ENCODE peak calls at places on chromosomes 3 and 15, in five cellular contexts. One of them, this sample, is unnamed. For H3K36me3, the result is how much of the 10 kb centered on the place peaks cover.

GRCh38 chr3:24595801-24596200 is 101.2 kb upstream of the THRB start:
- DNase-seq in mesendoderm: no peak
- DNase-seq in hepatocyte: peak
- DNase-seq in naive thymus-derived CD4-positive, alpha-beta T cell: no peak
- DNase-seq in BJ: no peak
- DNase-seq in this sample: peak

GRCh38 chr15:90249123-90249863 is at the start of gene TTLL13:
- DNase-seq in BJ: no peak
- DNase-seq in mesendoderm: peak
- DNase-seq in naive thymus-derived CD4-positive, alpha-beta T cell: peak
- DNase-seq in hepatocyte: peak
- DNase-seq in this sample: peak

GRCh38 chr3:23810342-23811116 is 4.8 kb downstream of the UBE2E1 start:
- DNase-seq in mesendoderm: peak
- DNase-seq in naive thymus-derived CD4-positive, alpha-beta T cell: peak
- DNase-seq in hepatocyte: peak
- DNase-seq in BJ: no peak
- DNase-seq in this sample: peak

GRCh38 chr3:297585-297984 is 101.0 kb downstream of the CHL1 start:
- DNase-seq in mesendoderm: peak
- DNase-seq in naive thymus-derived CD4-positive, alpha-beta T cell: no peak
- DNase-seq in hepatocyte: no peak
- DNase-seq in BJ: no peak
- DNase-seq in this sample: no peak

GRCh38 chr3:61772439-61772838 is 211.1 kb downstream of the PTPRG start:
- DNase-seq in hepatocyte: no peak
- DNase-seq in naive thymus-derived CD4-positive, alpha-beta T cell: no peak
- DNase-seq in BJ: no peak
- DNase-seq in mesendoderm: no peak
- DNase-seq in this sample: no peak

GRCh38 chr3:160278210-160278609 is 53.0 kb downstream of the C3orf80 start:
- DNase-seq in BJ: no peak
- DNase-seq in mesendoderm: peak
- DNase-seq in naive thymus-derived CD4-positive, alpha-beta T cell: no peak
- DNase-seq in hepatocyte: no peak
- DNase-seq in this sample: no peak

GRCh38 chr3:6807967-6808588 is 52.8 kb upstream of the GRM7 start:
- DNase-seq in mesendoderm: no peak
- DNase-seq in hepatocyte: peak
- DNase-seq in naive thymus-derived CD4-positive, alpha-beta T cell: no peak
- DNase-seq in BJ: no peak
- DNase-seq in this sample: peak

GRCh38 chr15:85725019-85725418 is 69.7 kb downstream of the KLHL25 start:
- DNase-seq in hepatocyte: no peak
- DNase-seq in mesendoderm: no peak
- DNase-seq in naive thymus-derived CD4-positive, alpha-beta T cell: no peak
- DNase-seq in BJ: no peak
- DNase-seq in this sample: no peak

GRCh38 chr15:69127226-69127625 is 33.2 kb upstream of the GLCE start:
- DNase-seq in hepatocyte: no peak
- DNase-seq in mesendoderm: no peak
- DNase-seq in BJ: no peak
- DNase-seq in naive thymus-derived CD4-positive, alpha-beta T cell: no peak
- DNase-seq in this sample: no peak

GRCh38 chr3:69776926-69777581 is 37.8 kb downstream of the MITF start:
- DNase-seq in naive thymus-derived CD4-positive, alpha-beta T cell: no peak
- DNase-seq in mesendoderm: no peak
- DNase-seq in hepatocyte: no peak
- DNase-seq in BJ: no peak
- DNase-seq in this sample: no peak

GRCh38 chr3:168427830-168428471 is 332.2 kb upstream of the GOLIM4 start:
- DNase-seq in naive thymus-derived CD4-positive, alpha-beta T cell: no peak
- DNase-seq in hepatocyte: no peak
- DNase-seq in BJ: no peak
- DNase-seq in mesendoderm: no peak
- DNase-seq in this sample: no peak

GRCh38 chr15:25481208-25481862 is 42.5 kb upstream of the UBE3A start:
- DNase-seq in BJ: no peak
- DNase-seq in naive thymus-derived CD4-positive, alpha-beta T cell: no peak
- DNase-seq in hepatocyte: no peak
- DNase-seq in mesendoderm: peak
- DNase-seq in this sample: peak

GRCh38 chr3:12423918-12424634 is 60.2 kb upstream of the TSEN2 start:
- DNase-seq in naive thymus-derived CD4-positive, alpha-beta T cell: no peak
- DNase-seq in BJ: no peak
- DNase-seq in hepatocyte: no peak
- DNase-seq in mesendoderm: peak
- DNase-seq in this sample: peak

GRCh38 chr3:52233108-52233591 is 5.8 kb downstream of the TWF2 start:
- DNase-seq in naive thymus-derived CD4-positive, alpha-beta T cell: no peak
- DNase-seq in mesendoderm: no peak
- DNase-seq in BJ: no peak
- DNase-seq in hepatocyte: no peak
- DNase-seq in this sample: no peak

GRCh38 chr15:63264685-63265302 is 12.6 kb upstream of the APH1B start:
- DNase-seq in naive thymus-derived CD4-positive, alpha-beta T cell: no peak
- DNase-seq in BJ: peak
- DNase-seq in mesendoderm: no peak
- DNase-seq in hepatocyte: peak
- DNase-seq in this sample: no peak

GRCh38 chr3:129475863-129476262 is 35.8 kb downstream of the IFT122 start:
- DNase-seq in hepatocyte: no peak
- DNase-seq in BJ: no peak
- DNase-seq in mesendoderm: no peak
- DNase-seq in naive thymus-derived CD4-positive, alpha-beta T cell: no peak
- DNase-seq in this sample: no peak

GRCh38 chr3:56839784-56840724 is 38.3 kb upstream of the ARHGEF3 start:
- DNase-seq in mesendoderm: peak
- DNase-seq in naive thymus-derived CD4-positive, alpha-beta T cell: no peak
- DNase-seq in BJ: no peak
- DNase-seq in hepatocyte: peak
- DNase-seq in this sample: peak

GRCh38 chr3:6250167-6250566 is 610.7 kb upstream of the GRM7 start:
- DNase-seq in naive thymus-derived CD4-positive, alpha-beta T cell: no peak
- DNase-seq in mesendoderm: no peak
- DNase-seq in BJ: no peak
- DNase-seq in hepatocyte: no peak
- DNase-seq in this sample: no peak

GRCh38 chr3:80970292-80970691 is 791.2 kb downstream of the GBE1 start:
- DNase-seq in BJ: no peak
- DNase-seq in naive thymus-derived CD4-positive, alpha-beta T cell: no peak
- DNase-seq in hepatocyte: no peak
- DNase-seq in mesendoderm: no peak
- DNase-seq in this sample: no peak

GRCh38 chr3:54696313-54696712 is 231.5 kb downstream of the LRTM1 start:
- DNase-seq in BJ: no peak
- DNase-seq in hepatocyte: peak
- DNase-seq in naive thymus-derived CD4-positive, alpha-beta T cell: no peak
- DNase-seq in mesendoderm: no peak
- DNase-seq in this sample: no peak

GRCh38 chr15:23648920-23649515 is 1.4 kb upstream of the MAGEL2 start:
- DNase-seq in BJ: no peak
- DNase-seq in mesendoderm: peak
- DNase-seq in naive thymus-derived CD4-positive, alpha-beta T cell: no peak
- DNase-seq in hepatocyte: peak
- DNase-seq in this sample: peak

GRCh38 chr15:23646165-23647000 is 1.3 kb downstream of the MAGEL2 start:
- DNase-seq in hepatocyte: peak
- DNase-seq in mesendoderm: no peak
- DNase-seq in BJ: no peak
- DNase-seq in naive thymus-derived CD4-positive, alpha-beta T cell: no peak
- DNase-seq in this sample: no peak

GRCh38 chr15:23645379-23646164 is 2.1 kb downstream of the MAGEL2 start:
- DNase-seq in naive thymus-derived CD4-positive, alpha-beta T cell: no peak
- DNase-seq in mesendoderm: peak
- DNase-seq in hepatocyte: peak
- DNase-seq in BJ: no peak
- DNase-seq in this sample: no peak

GRCh38 chr15:23647001-23647295 is 719 bp downstream of the MAGEL2 start:
- DNase-seq in BJ: no peak
- DNase-seq in hepatocyte: no peak
- DNase-seq in naive thymus-derived CD4-positive, alpha-beta T cell: no peak
- DNase-seq in mesendoderm: no peak
- DNase-seq in this sample: no peak

GRCh38 chr15:23647421-23648375 is at the start of gene MAGEL2:
- DNase-seq in mesendoderm: peak
- DNase-seq in naive thymus-derived CD4-positive, alpha-beta T cell: no peak
- DNase-seq in hepatocyte: peak
- DNase-seq in BJ: no peak
- DNase-seq in this sample: no peak
- H3K4me3 ChIP-seq in mesendoderm: peak
- H3K4me3 ChIP-seq in naive thymus-derived CD4-positive, alpha-beta T cell: no peak
- H3K4me3 ChIP-seq in hepatocyte: peak
- H3K4me3 ChIP-seq in BJ: peak
- H3K4me3 ChIP-seq in this sample: peak

DNA sequence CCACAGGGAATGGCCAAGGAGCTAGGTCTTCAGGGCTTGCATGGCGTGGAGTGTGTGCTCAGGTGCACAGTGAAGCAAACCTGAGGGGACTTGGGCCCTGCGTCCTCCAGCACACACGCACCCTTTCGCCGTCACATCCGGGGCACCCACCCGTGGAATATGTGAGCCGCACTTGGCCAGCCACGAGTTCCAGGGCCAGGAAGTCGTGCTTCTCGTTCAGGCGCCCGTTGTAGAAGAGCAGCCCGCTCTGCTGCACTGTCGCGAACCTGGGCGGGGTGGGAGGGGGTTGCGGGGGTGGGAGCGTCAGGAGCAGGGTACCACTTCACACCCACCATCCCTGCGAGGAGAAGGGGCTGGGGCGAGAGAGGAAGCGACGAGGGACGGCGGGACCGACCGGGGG is 7.1 kb downstream of the CELSR3 start:
- DNase-seq in hepatocyte: no peak
- DNase-seq in BJ: no peak
- DNase-seq in naive thymus-derived CD4-positive, alpha-beta T cell: peak
- DNase-seq in mesendoderm: no peak
- DNase-seq in this sample: no peak
- H3K36me3 ChIP-seq in hepatocyte: under half
- H3K36me3 ChIP-seq in BJ: under half
- H3K36me3 ChIP-seq in naive thymus-derived CD4-positive, alpha-beta T cell: under half
- H3K36me3 ChIP-seq in mesendoderm: under half
- H3K36me3 ChIP-seq in this sample: under half

GRCh38 chr3:123695152-123695551 is 110.3 kb upstream of the HACD2 start:
- DNase-seq in BJ: no peak
- DNase-seq in naive thymus-derived CD4-positive, alpha-beta T cell: no peak
- DNase-seq in hepatocyte: no peak
- DNase-seq in mesendoderm: no peak
- DNase-seq in this sample: no peak

GRCh38 chr3:123698813-123699212 is 114.0 kb upstream of the HACD2 start:
- DNase-seq in hepatocyte: no peak
- DNase-seq in BJ: no peak
- DNase-seq in mesendoderm: no peak
- DNase-seq in naive thymus-derived CD4-positive, alpha-beta T cell: no peak
- DNase-seq in this sample: no peak

GRCh38 chr3:123694377-123695147 is 109.7 kb upstream of the HACD2 start:
- DNase-seq in naive thymus-derived CD4-positive, alpha-beta T cell: no peak
- DNase-seq in hepatocyte: no peak
- DNase-seq in mesendoderm: no peak
- DNase-seq in BJ: no peak
- DNase-seq in this sample: no peak

GRCh38 chr3:123695731-123696640 is 111.1 kb upstream of the HACD2 start:
- DNase-seq in mesendoderm: no peak
- DNase-seq in naive thymus-derived CD4-positive, alpha-beta T cell: no peak
- DNase-seq in BJ: no peak
- DNase-seq in hepatocyte: no peak
- DNase-seq in this sample: no peak

GRCh38 chr3:123696796-123697195 is 111.9 kb upstream of the HACD2 start:
- DNase-seq in naive thymus-derived CD4-positive, alpha-beta T cell: no peak
- DNase-seq in mesendoderm: no peak
- DNase-seq in BJ: no peak
- DNase-seq in hepatocyte: peak
- DNase-seq in this sample: no peak
- H3K4me3 ChIP-seq in naive thymus-derived CD4-positive, alpha-beta T cell: no peak
- H3K4me3 ChIP-seq in mesendoderm: no peak
- H3K4me3 ChIP-seq in BJ: no peak
- H3K4me3 ChIP-seq in hepatocyte: no peak
- H3K4me3 ChIP-seq in this sample: no peak

GRCh38 chr15:29727871-29728270 is 94.4 kb downstream of the TJP1 start:
- DNase-seq in naive thymus-derived CD4-positive, alpha-beta T cell: no peak
- DNase-seq in mesendoderm: no peak
- DNase-seq in hepatocyte: no peak
- DNase-seq in BJ: no peak
- DNase-seq in this sample: no peak

GRCh38 chr15:29726553-29726952 is 95.7 kb downstream of the TJP1 start:
- DNase-seq in BJ: no peak
- DNase-seq in hepatocyte: no peak
- DNase-seq in mesendoderm: no peak
- DNase-seq in naive thymus-derived CD4-positive, alpha-beta T cell: no peak
- DNase-seq in this sample: no peak

GRCh38 chr15:29728418-29728817 is 93.8 kb downstream of the TJP1 start:
- DNase-seq in BJ: no peak
- DNase-seq in hepatocyte: no peak
- DNase-seq in mesendoderm: no peak
- DNase-seq in naive thymus-derived CD4-positive, alpha-beta T cell: no peak
- DNase-seq in this sample: peak

DNA sequence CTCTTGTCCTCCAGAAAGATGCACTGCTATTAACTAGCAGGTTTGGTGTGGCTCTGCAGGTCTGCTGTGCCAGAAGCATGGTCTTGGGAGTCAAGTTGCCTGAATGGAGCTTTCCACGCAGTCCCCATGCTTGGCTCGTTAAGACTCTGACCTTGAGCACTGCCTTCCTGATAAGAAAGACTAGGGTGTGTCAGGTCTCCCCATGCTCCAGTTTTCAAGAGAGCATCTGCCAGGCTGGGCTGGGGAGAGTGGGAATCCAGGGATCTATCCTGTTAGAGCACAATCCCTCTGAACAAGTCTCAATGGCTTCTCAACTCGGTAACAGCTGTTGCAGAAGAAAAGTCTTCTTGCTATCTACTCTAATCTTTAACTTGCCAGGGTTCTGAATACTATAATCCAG is 98.2 kb downstream of the TJP1 start:
- DNase-seq in hepatocyte: no peak
- DNase-seq in naive thymus-derived CD4-positive, alpha-beta T cell: no peak
- DNase-seq in BJ: no peak
- DNase-seq in mesendoderm: no peak
- DNase-seq in this sample: no peak
- H3K36me3 ChIP-seq in hepatocyte: under half
- H3K36me3 ChIP-seq in naive thymus-derived CD4-positive, alpha-beta T cell: under half
- H3K36me3 ChIP-seq in BJ: under half
- H3K36me3 ChIP-seq in mesendoderm: under half
- H3K36me3 ChIP-seq in this sample: half or more

This sample was measured in MG63.